ENCODE peak calls at places on chromosome 3, in nine cellular contexts. V is ovary, U is esophagus muscularis mucosa, F is Peyer's patch, X is esophagus squamous epithelium, H is suprapubic skin, T is heart left ventricle, I is adrenal gland, L is HepG2. B is an unnamed sample.
A peak's percentile ranks its signal among the peaks of the same experiment; 100 is the strongest.

GRCh38 chr3:63849175-63849574 is 14.4 kb downstream of the THOC7 start:
- DNase-seq in V (no peak), U (no peak), H (no peak), I (no peak), F (no peak), X (no peak), T (no peak), L (no peak), B (no peak)

GRCh38 chr3:166191406-166191805 is 354.2 kb upstream of the BCHE start:
- DNase-seq in F (no peak), X (no peak), H (no peak), V (no peak), U (no peak), L (no peak), I (no peak), T (no peak), B (no peak)

GRCh38 chr3:65958216-65958615 is 80.5 kb downstream of the MAGI1 start:
- DNase-seq in I (no peak), L (no peak), T (no peak), X (no peak), U (no peak), F (no peak), H (no peak), V (no peak), B (no peak)

GRCh38 chr3:153350420-153350819 is 188.4 kb downstream of the RAP2B start:
- DNase-seq in I (no peak), X (no peak), L (peak; percentile 86), T (no peak), U (no peak), F (no peak), V (no peak), H (no peak), B (no peak)

GRCh38 chr3:151327571-151328198 is 1.7 kb downstream of the P2RY13 start:
- DNase-seq in U (no peak), L (no peak), H (no peak), X (no peak), F (no peak), T (no peak), I (no peak), V (no peak), B (no peak)

GRCh38 chr3:72636947-72637647 is 211.1 kb downstream of the SHQ1 start:
- DNase-seq in T (no peak), U (no peak), H (no peak), F (no peak), L (no peak), X (no peak), I (no peak), V (no peak), B (no peak)

GRCh38 chr3:27623085-27623753 is 98.9 kb downstream of the EOMES start:
- DNase-seq in F (peak; percentile 52), T (peak; percentile 32), H (no peak), X (no peak), U (no peak), L (peak; percentile 86), I (no peak), V (no peak), B (no peak)

GRCh38 chr3:67947808-67948508 is 293.5 kb upstream of the SUCLG2 start:
- DNase-seq in X (no peak), T (no peak), U (no peak), L (peak; percentile 70), I (no peak), H (no peak), V (no peak), F (peak; percentile 47), B (no peak)

GRCh38 chr3:178419078-178419477 is 117.2 kb upstream of the KCNMB2 start:
- DNase-seq in X (no peak), F (no peak), V (no peak), L (no peak), U (no peak), T (no peak), H (no peak), I (no peak), B (no peak)

GRCh38 chr3:50238549-50239026 is 2.6 kb downstream of the GNAI2 start:
- DNase-seq in V (peak; percentile 67), F (peak; percentile 92), H (peak; percentile 92), L (peak; percentile 45), U (no peak), X (no peak), T (peak; percentile 94), I (peak; percentile 89), B (peak; percentile 72)
- TF ChIP-seq POLR2A in V (no peak), F (no peak), H (no peak), L (no peak), U (no peak), X (no peak), T (no peak), I (no peak), B (peak; percentile 26)

DNA sequence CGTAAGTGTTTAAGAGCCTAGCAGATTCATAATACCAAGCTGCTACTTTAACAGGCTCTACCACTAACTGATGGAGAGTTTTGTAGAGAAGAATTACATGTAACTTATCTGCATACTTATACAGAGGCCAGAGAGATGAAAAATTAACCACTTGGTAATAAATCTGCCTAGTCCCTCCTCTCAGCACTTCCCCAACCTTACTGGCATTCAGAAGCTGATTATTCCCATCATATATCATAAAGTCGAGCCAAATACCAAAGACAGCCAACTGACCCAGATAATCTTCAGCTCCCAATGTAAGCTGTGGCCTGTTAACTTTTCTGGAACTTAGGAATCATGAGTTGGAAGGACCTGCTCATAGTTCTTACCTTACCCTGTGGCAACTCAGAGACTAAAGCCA is 25.5 kb upstream of the CSPG5 start:
- DNase-seq in T (no peak), I (no peak), H (no peak), X (no peak), U (no peak), F (no peak), L (no peak), V (no peak), B (no peak)
- H3K36me3 ChIP-seq in T (peaks cover 71% of the 10 kb centered on the region), I (no peaks in the 10 kb centered on the region), H (peaks cover 48% of the 10 kb centered on the region), X (peaks cover 96% of the 10 kb centered on the region), U (peaks cover 4% of the 10 kb centered on the region), F (peaks cover 67% of the 10 kb centered on the region), L (peaks cover 25% of the 10 kb centered on the region), V (no peaks in the 10 kb centered on the region), B (no peaks in the 10 kb centered on the region)

GRCh38 chr3:100994187-100994586 is 966 bp upstream of the ABI3BP start:
- DNase-seq in F (no peak), U (no peak), L (no peak), T (no peak), X (no peak), V (no peak), H (no peak), I (no peak), B (no peak)

GRCh38 chr3:100994809-100995208 is 1.6 kb upstream of the ABI3BP start:
- DNase-seq in I (no peak), U (no peak), L (no peak), X (no peak), F (no peak), H (no peak), T (no peak), V (no peak), B (no peak)

GRCh38 chr3:100988080-100988479 is 5.1 kb downstream of the ABI3BP start:
- DNase-seq in U (no peak), I (no peak), X (no peak), T (no peak), L (no peak), F (no peak), H (no peak), V (no peak), B (no peak)

GRCh38 chr3:100992086-100993033 is 861 bp downstream of the ABI3BP start:
- DNase-seq in V (no peak), X (no peak), F (peak; percentile 56), L (no peak), U (no peak), I (no peak), T (no peak), H (no peak), B (no peak)

GRCh38 chr3:100993309-100993708 is at the start of gene ABI3BP:
- DNase-seq in H (peak; percentile 82), X (no peak), T (peak; percentile 82), L (no peak), U (no peak), F (peak; percentile 76), V (peak; percentile 79), I (peak; percentile 66), B (peak; percentile 56)
- TF ChIP-seq POLR2A in H (no peak), X (no peak), T (no peak), L (no peak), U (no peak), F (no peak), V (peak; percentile 59), I (peak; percentile 74), B (peak; percentile 55)

GRCh38 chr3:14133876-14134275 is 9.0 kb downstream of the TMEM43 start:
- DNase-seq in H (no peak), V (no peak), L (no peak), U (no peak), F (no peak), T (no peak), I (no peak), X (no peak), B (no peak)
- H3K36me3 ChIP-seq in H (peaks cover 97% of the 10 kb centered on the region), V (no peaks in the 10 kb centered on the region), L (peaks cover 39% of the 10 kb centered on the region), U (peaks cover 93% of the 10 kb centered on the region), F (peaks cover 99% of the 10 kb centered on the region), T (peaks cover 99% of the 10 kb centered on the region), I (no peaks in the 10 kb centered on the region), X (peaks cover 100% of the 10 kb centered on the region), B (peaks cover 7% of the 10 kb centered on the region)

GRCh38 chr3:48503406-48504050 is 446 bp downstream of the SHISA5 start:
- DNase-seq in V (peak; percentile 70), F (peak; percentile 66), X (no peak), T (peak; percentile 59), I (no peak), L (no peak), U (no peak), H (no peak), B (peak; percentile 50)
- TF ChIP-seq POLR2A in V (peak; percentile 25), F (no peak), X (no peak), T (no peak), I (peak; percentile 42), L (no peak), U (no peak), H (no peak), B (no peak)

GRCh38 chr3:52489453-52489852 is 5.7 kb upstream of the STAB1 start:
- DNase-seq in X (no peak), H (no peak), U (no peak), V (no peak), L (no peak), I (no peak), T (no peak), F (no peak), B (no peak)
- H3K36me3 ChIP-seq in X (peaks cover 91% of the 10 kb centered on the region), H (peaks cover 87% of the 10 kb centered on the region), U (peaks cover 87% of the 10 kb centered on the region), V (peaks cover 2% of the 10 kb centered on the region), L (peaks cover 18% of the 10 kb centered on the region), I (no peaks in the 10 kb centered on the region), T (peaks cover 89% of the 10 kb centered on the region), F (peaks cover 81% of the 10 kb centered on the region), B (peaks cover 9% of the 10 kb centered on the region)

GRCh38 chr3:57972421-57973111 is 35.7 kb upstream of the FLNB start:
- DNase-seq in X (no peak), F (peak; percentile 85), V (no peak), L (no peak), T (no peak), H (no peak), I (no peak), U (no peak), B (no peak)
- TF ChIP-seq POLR2A in X (no peak), F (no peak), V (no peak), L (no peak), T (no peak), H (no peak), I (no peak), U (no peak), B (no peak)

GRCh38 chr3:177041730-177042551 is 155.3 kb downstream of the TBL1XR1 start:
- DNase-seq in I (no peak), H (no peak), L (no peak), V (no peak), F (no peak), U (no peak), T (no peak), X (no peak), B (no peak)
- H3K36me3 ChIP-seq in I (no peaks in the 10 kb centered on the region), H (peaks cover 46% of the 10 kb centered on the region), L (peaks cover 9% of the 10 kb centered on the region), V (no peaks in the 10 kb centered on the region), F (peaks cover 43% of the 10 kb centered on the region), U (peaks cover 27% of the 10 kb centered on the region), T (peaks cover 52% of the 10 kb centered on the region), X (peaks cover 74% of the 10 kb centered on the region), B (no peaks in the 10 kb centered on the region)

GRCh38 chr3:5011555-5012256 is 32.5 kb downstream of the BHLHE40 start:
- DNase-seq in V (no peak), U (no peak), T (no peak), F (peak; percentile 82), X (no peak), L (no peak), I (no peak), H (no peak), B (no peak)
- TF ChIP-seq POLR2A in V (no peak), U (no peak), T (no peak), F (no peak), X (no peak), L (no peak), I (no peak), H (no peak), B (no peak)

B was measured in tibial nerve.